ENCODE peak calls at places on chromosome 5, in six cellular contexts. P is left ventricle myocardium inferior; A is mesenchymal stem cell; O is PC-3; Y is CD4-positive, alpha-beta memory T cell; J is HCT116. C is an unnamed sample.

GRCh38 chr5:124157320-124157719 is 589.1 kb downstream of the ZNF608 start:
- DNase-seq in P (no peak), A (peak; percentile 34), O (no peak), Y (no peak), J (no peak), C (no peak)

GRCh38 chr5:90227688-90228087 is 181.9 kb downstream of the CETN3 start:
- DNase-seq in P (no peak), A (no peak), O (no peak), Y (no peak), J (no peak), C (no peak)

GRCh38 chr5:172941067-172941516 is 18.1 kb upstream of the RPL26L1 start:
- DNase-seq in P (no peak), A (no peak), O (no peak), Y (no peak), J (no peak), C (no peak)

GRCh38 chr5:55603947-55604346 is 69.2 kb upstream of the PLPP1 start:
- DNase-seq in P (no peak), A (no peak), O (no peak), Y (no peak), J (no peak), C (no peak)

GRCh38 chr5:14147210-14147609 is 4.1 kb downstream of the TRIO start:
- DNase-seq in P (no peak), A (no peak), O (no peak), Y (no peak), J (no peak), C (no peak)

GRCh38 chr5:31096238-31096865 is 97.1 kb upstream of the CDH6 start:
- DNase-seq in P (no peak), A (peak; percentile 66), O (peak; percentile 48), Y (no peak), J (no peak), C (no peak)

GRCh38 chr5:17398439-17398838 is 99.6 kb upstream of the TAF11L2 start:
- DNase-seq in P (no peak), A (peak; percentile 80), O (peak; percentile 93), Y (no peak), J (no peak), C (peak; percentile 88)

GRCh38 chr5:28488752-28489151 is 1450.4 kb upstream of the CDH9 start:
- DNase-seq in P (no peak), A (no peak), O (no peak), Y (no peak), J (no peak), C (no peak)

GRCh38 chr5:5467737-5468136 is 45.3 kb downstream of the ICE1 start:
- DNase-seq in P (no peak), A (no peak), O (no peak), Y (no peak), J (no peak), C (no peak)

GRCh38 chr5:177291735-177292134 is 11.8 kb downstream of the RAB24 start:
- DNase-seq in P (no peak), A (no peak), O (no peak), Y (no peak), J (no peak), C (no peak)
- H3K36me3 ChIP-seq in P (peaks cover 90% of the 10 kb centered on the region), A (peaks cover 90% of the 10 kb centered on the region), O (peaks cover 56% of the 10 kb centered on the region), Y (peaks cover 67% of the 10 kb centered on the region), J (peaks cover 46% of the 10 kb centered on the region), C (peaks cover 26% of the 10 kb centered on the region)

GRCh38 chr5:97165726-97166125 is 17.3 kb downstream of the RIOK2 start:
- DNase-seq in P (no peak), A (no peak), O (no peak), Y (no peak), J (no peak), C (no peak)

GRCh38 chr5:97163790-97164285 is 19.2 kb downstream of the RIOK2 start:
- DNase-seq in P (no peak), A (no peak), O (no peak), Y (no peak), J (no peak), C (no peak)

GRCh38 chr5:97163360-97163764 is 19.7 kb downstream of the RIOK2 start:
- DNase-seq in P (no peak), A (peak; percentile 40), O (peak; percentile 23), Y (no peak), J (no peak), C (no peak)

GRCh38 chr5:97164846-97165245 is 18.2 kb downstream of the RIOK2 start:
- DNase-seq in P (no peak), A (no peak), O (no peak), Y (no peak), J (no peak), C (peak; percentile 32)

GRCh38 chr5:97162045-97162444 is 19.6 kb upstream of the LIX1 start:
- DNase-seq in P (no peak), A (peak; percentile 80), O (peak; percentile 87), Y (peak; percentile 59), J (peak; percentile 79), C (peak; percentile 65)
- H3K36me3 ChIP-seq in P (peaks cover 62% of the 10 kb centered on the region), A (peaks cover 75% of the 10 kb centered on the region), O (peaks cover 26% of the 10 kb centered on the region), Y (peaks cover 19% of the 10 kb centered on the region), J (peaks cover under 1% of the 10 kb centered on the region), C (peaks cover 9% of the 10 kb centered on the region)

GRCh38 chr5:134851307-134851923 is 5.6 kb downstream of the C5orf24 start:
- DNase-seq in P (no peak), A (peak; percentile 44), O (peak; percentile 56), Y (no peak), J (no peak), C (peak; percentile 37)

GRCh38 chr5:134857401-134857800 is 11.6 kb downstream of the C5orf24 start:
- DNase-seq in P (no peak), A (no peak), O (no peak), Y (no peak), J (no peak), C (no peak)
- H3K36me3 ChIP-seq in P (peaks cover 69% of the 10 kb centered on the region), A (peaks cover 82% of the 10 kb centered on the region), O (peaks cover 26% of the 10 kb centered on the region), Y (peaks cover 29% of the 10 kb centered on the region), J (peaks cover 36% of the 10 kb centered on the region), C (peaks cover 38% of the 10 kb centered on the region)

DNA sequence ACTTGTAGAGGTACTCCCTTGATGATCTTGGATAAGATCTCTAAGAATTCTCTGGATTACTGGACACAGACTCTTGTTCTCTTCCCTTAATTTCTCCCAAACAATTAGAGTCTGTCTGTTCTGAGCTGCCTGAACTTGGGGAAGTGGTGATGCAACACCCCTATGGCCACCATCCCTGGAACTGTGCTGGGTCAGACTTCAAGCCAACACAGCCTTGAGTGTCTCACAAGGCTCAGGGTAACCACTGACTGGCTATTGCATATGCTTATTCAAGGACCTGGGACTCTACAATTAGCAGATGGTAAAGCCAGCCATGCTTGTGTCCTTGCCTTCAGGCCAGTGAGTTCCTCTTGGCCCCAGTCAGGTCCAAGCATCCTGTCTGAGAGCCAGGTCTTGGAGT is 504.5 kb downstream of the MAN2A1 start:
- DNase-seq in P (no peak), A (peak; percentile 2), O (no peak), Y (no peak), J (no peak), C (no peak)
- H3K36me3 ChIP-seq in P (no peaks in the 10 kb centered on the region), A (no peaks in the 10 kb centered on the region), O (no peaks in the 10 kb centered on the region), Y (no peaks in the 10 kb centered on the region), J (no peaks in the 10 kb centered on the region), C (no peaks in the 10 kb centered on the region)

DNA sequence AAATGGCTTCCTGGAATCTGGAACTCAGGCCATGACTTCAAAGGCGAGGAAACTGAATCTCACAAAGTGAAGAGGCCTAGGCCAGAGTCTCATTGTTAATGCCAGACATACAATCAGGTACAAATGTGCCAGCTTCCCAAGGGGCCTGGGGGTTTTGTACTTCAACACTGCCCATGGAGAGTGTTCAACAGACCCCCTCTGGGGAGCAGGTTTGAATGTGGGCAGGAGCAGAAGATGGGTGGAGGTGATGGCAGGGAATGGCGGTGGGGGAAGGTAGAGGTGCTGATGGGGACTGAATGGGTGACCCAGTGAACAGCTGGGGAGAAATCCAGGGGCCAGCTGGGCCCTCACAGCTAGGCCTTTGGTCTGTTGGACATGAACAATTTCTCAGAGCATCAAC is 12.0 kb downstream of the FOXI1 start:
- DNase-seq in P (no peak), A (no peak), O (no peak), Y (no peak), J (no peak), C (no peak)
- H3K36me3 ChIP-seq in P (no peaks in the 10 kb centered on the region), A (no peaks in the 10 kb centered on the region), O (no peaks in the 10 kb centered on the region), Y (no peaks in the 10 kb centered on the region), J (no peaks in the 10 kb centered on the region), C (no peaks in the 10 kb centered on the region)

DNA sequence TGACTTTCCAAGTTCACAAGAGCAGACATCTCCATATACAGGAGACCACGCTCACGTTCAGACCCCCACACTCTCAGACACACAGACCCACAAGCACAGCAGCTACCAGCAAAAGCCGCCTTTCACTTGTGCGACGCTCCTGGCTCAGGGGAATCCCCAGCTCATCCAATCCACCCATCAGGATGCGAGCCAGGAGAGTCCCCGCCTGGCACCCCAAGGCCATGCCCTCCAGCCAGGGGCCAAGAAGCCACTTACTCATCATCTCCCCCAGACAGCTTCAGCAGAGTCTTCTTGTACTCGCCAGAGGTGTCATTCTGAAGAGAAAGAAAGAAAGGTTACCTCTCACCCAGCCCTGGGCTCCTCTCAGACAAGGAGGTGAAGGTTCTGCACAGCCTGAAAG is 29.7 kb downstream of the ANXA6 start:
- DNase-seq in P (no peak), A (no peak), O (no peak), Y (no peak), J (no peak), C (no peak)
- H3K36me3 ChIP-seq in P (peaks cover 92% of the 10 kb centered on the region), A (peaks cover 97% of the 10 kb centered on the region), O (peaks cover 11% of the 10 kb centered on the region), Y (peaks cover 87% of the 10 kb centered on the region), J (no peaks in the 10 kb centered on the region), C (no peaks in the 10 kb centered on the region)

GRCh38 chr5:136055612-136056302 is 27.0 kb downstream of the TGFBI start:
- DNase-seq in P (no peak), A (peak; percentile 51), O (no peak), Y (no peak), J (no peak), C (no peak)
- H3K36me3 ChIP-seq in P (peaks cover 34% of the 10 kb centered on the region), A (peaks cover 59% of the 10 kb centered on the region), O (no peaks in the 10 kb centered on the region), Y (no peaks in the 10 kb centered on the region), J (no peaks in the 10 kb centered on the region), C (peaks cover 45% of the 10 kb centered on the region)

C was measured in mammary epithelial cell.